ENCODE peak calls at places on chromosomes 7 and 10, in seven cellular contexts. D is heart right ventricle; X is mammary epithelial cell; J is CD8-positive, alpha-beta T cell; T is psoas muscle; L is MM.1S; V is fibroblast of lung. N is an unnamed sample.

GRCh38 chr10:100037758-100038315 is 28.1 kb upstream of the DNMBP start:
- DNase-seq in D (no peak), X (peak), J (no peak), T (no peak), L (no peak), V (no peak), N (no peak)

GRCh38 chr10:58335306-58336005 is 650 bp downstream of the UBE2D1 start:
- DNase-seq in D (peak), X (peak), J (peak), T (peak), L (peak), V (peak), N (peak)

GRCh38 chr10:97428572-97428981 is 2.6 kb downstream of the PGAM1 start:
- DNase-seq in D (no peak), X (peak), J (peak), T (no peak), L (no peak), V (peak), N (no peak)

GRCh38 chr7:136086712-136087111 is 109.6 kb upstream of the MTPN start:
- DNase-seq in D (peak), X (peak), J (no peak), T (no peak), L (peak), V (peak), N (peak)

GRCh38 chr10:2284071-2284470 is 546.7 kb upstream of the ADARB2 start:
- DNase-seq in D (no peak), X (peak), J (no peak), T (no peak), L (no peak), V (no peak), N (peak)

GRCh38 chr10:61157182-61157581 is 213.2 kb upstream of the RHOBTB1 start:
- DNase-seq in D (no peak), X (no peak), J (no peak), T (no peak), L (no peak), V (no peak), N (no peak)

GRCh38 chr10:103767756-103768155 is 87.6 kb downstream of the SH3PXD2A start:
- DNase-seq in D (no peak), X (no peak), J (no peak), T (no peak), L (no peak), V (no peak), N (no peak)

GRCh38 chr7:105279688-105280007 is 109.1 kb downstream of the SRPK2 start:
- DNase-seq in D (no peak), X (no peak), J (no peak), T (no peak), L (no peak), V (no peak), N (no peak)

GRCh38 chr10:74067373-74068370 is 69.8 kb downstream of the VCL start:
- DNase-seq in D (no peak), X (no peak), J (no peak), T (no peak), L (no peak), V (peak), N (no peak)

GRCh38 chr10:73983096-73984047 is 14.5 kb upstream of the VCL start:
- DNase-seq in D (no peak), X (no peak), J (no peak), T (no peak), L (no peak), V (no peak), N (no peak)

GRCh38 chr10:43340619-43341018 is 30.8 kb upstream of the FXYD4 start:
- DNase-seq in D (no peak), X (peak), J (no peak), T (no peak), L (no peak), V (peak), N (peak)

GRCh38 chr10:90930971-90931841 is 10.3 kb upstream of the ANKRD1 start:
- DNase-seq in D (peak), X (no peak), J (no peak), T (no peak), L (no peak), V (peak), N (no peak)

GRCh38 chr10:123038782-123039631 is 30.2 kb downstream of the ACADSB start:
- DNase-seq in D (no peak), X (no peak), J (no peak), T (no peak), L (no peak), V (no peak), N (no peak)

GRCh38 chr7:127516320-127516719 is 69.1 kb downstream of the GCC1 start:
- DNase-seq in D (no peak), X (no peak), J (no peak), T (no peak), L (no peak), V (no peak), N (no peak)

GRCh38 chr10:133473270-133473669 is 19.5 kb downstream of the SCART1 start:
- DNase-seq in D (no peak), X (no peak), J (no peak), T (no peak), L (no peak), V (no peak), N (no peak)

GRCh38 chr10:90319188-90319914 is 538.5 kb downstream of the HTR7 start:
- DNase-seq in D (no peak), X (peak), J (no peak), T (no peak), L (no peak), V (peak), N (peak)

GRCh38 chr10:101120884-101121660 is 10.0 kb upstream of the TLX1 start:
- DNase-seq in D (no peak), X (no peak), J (peak), T (peak), L (peak), V (no peak), N (no peak)

GRCh38 chr10:65891073-65891981 is 1034.5 kb upstream of the LRRTM3 start:
- DNase-seq in D (no peak), X (peak), J (no peak), T (no peak), L (peak), V (no peak), N (no peak)

GRCh38 chr10:84683550-84683949 is 355.2 kb downstream of the CCSER2 start:
- DNase-seq in D (no peak), X (peak), J (no peak), T (no peak), L (no peak), V (no peak), N (no peak)

GRCh38 chr7:90345548-90346319 is 782 bp upstream of the GTPBP10 start:
- DNase-seq in D (no peak), X (peak), J (no peak), T (no peak), L (peak), V (peak), N (peak)

GRCh38 chr7:140403878-140404564 is at the start of gene RAB19:
- DNase-seq in D (no peak), X (peak), J (peak), T (no peak), L (peak), V (no peak), N (peak)

DNA sequence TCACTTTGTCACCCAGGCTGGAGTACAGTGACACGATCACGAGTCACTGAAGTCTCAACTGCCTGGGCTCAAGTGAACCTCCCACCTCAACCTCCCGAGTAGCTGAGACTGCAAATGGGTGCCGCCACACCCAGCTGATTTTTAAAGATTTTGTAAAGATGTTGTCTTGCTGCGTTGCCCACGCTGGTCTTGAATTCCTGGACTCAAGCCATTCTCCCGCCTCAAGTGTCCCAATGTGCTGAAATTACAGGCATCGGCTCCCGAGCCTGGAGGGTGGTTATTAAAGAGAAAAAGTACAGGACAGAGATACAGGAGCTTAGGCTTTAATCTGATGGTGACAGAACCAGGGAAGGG is 55.1 kb downstream of the KCTD7 start:
- DNase-seq in D (no peak), X (no peak), J (no peak), T (no peak), L (no peak), V (peak), N (no peak)
- H3K27ac ChIP-seq in D (no peak), X (no peak), J (no peak), T (no peak), L (no peak), V (no peak), N (peak)

GRCh38 chr7:117384693-117385092 is 42.6 kb downstream of the ASZ1 start:
- DNase-seq in D (no peak), X (no peak), J (no peak), T (no peak), L (no peak), V (no peak), N (no peak)

GRCh38 chr7:117386125-117386709 is 41.1 kb downstream of the ASZ1 start:
- DNase-seq in D (no peak), X (no peak), J (no peak), T (no peak), L (no peak), V (peak), N (no peak)

GRCh38 chr7:117383826-117384225 is 43.5 kb downstream of the ASZ1 start:
- DNase-seq in D (no peak), X (no peak), J (no peak), T (no peak), L (no peak), V (no peak), N (no peak)

GRCh38 chr7:117385340-117386124 is 41.8 kb downstream of the ASZ1 start:
- DNase-seq in D (no peak), X (peak), J (no peak), T (no peak), L (peak), V (peak), N (no peak)

GRCh38 chr7:117381357-117381756 is 45.9 kb downstream of the ASZ1 start:
- DNase-seq in D (no peak), X (no peak), J (no peak), T (no peak), L (no peak), V (no peak), N (no peak)
- TF ChIP-seq CTCF in D (no peak), X (peak), J (no peak), T (no peak), L (peak), V (no peak), N (no peak)

GRCh38 chr10:92892706-92893054 is 44.4 kb downstream of the EXOC6 start:
- DNase-seq in D (no peak), X (no peak), J (no peak), T (no peak), L (no peak), V (no peak), N (no peak)
- H3K27ac ChIP-seq in D (no peak), X (no peak), J (no peak), T (no peak), L (no peak), V (no peak), N (no peak)

GRCh38 chr7:121563177-121563576 is 167.1 kb upstream of the FAM3C start:
- DNase-seq in D (no peak), X (no peak), J (no peak), T (no peak), L (no peak), V (no peak), N (no peak)
- TF ChIP-seq CTCF in D (no peak), X (peak), J (no peak), T (no peak), L (peak), V (peak), N (peak)

GRCh38 chr10:31148955-31149354 is 117.3 kb upstream of the ZNF438 start:
- DNase-seq in D (no peak), X (no peak), J (no peak), T (no peak), L (no peak), V (no peak), N (no peak)

GRCh38 chr10:31152421-31153133 is 120.9 kb upstream of the ZNF438 start:
- DNase-seq in D (peak), X (no peak), J (no peak), T (no peak), L (no peak), V (no peak), N (no peak)

GRCh38 chr10:31151301-31151700 is 119.6 kb upstream of the ZNF438 start:
- DNase-seq in D (no peak), X (no peak), J (no peak), T (no peak), L (peak), V (no peak), N (no peak)

GRCh38 chr10:31147220-31147608 is 115.5 kb upstream of the ZNF438 start:
- DNase-seq in D (no peak), X (peak), J (no peak), T (no peak), L (no peak), V (peak), N (peak)

GRCh38 chr10:31149835-31150512 is 118.3 kb upstream of the ZNF438 start:
- DNase-seq in D (no peak), X (no peak), J (no peak), T (no peak), L (no peak), V (no peak), N (no peak)
- H3K27ac ChIP-seq in D (peak), X (no peak), J (no peak), T (no peak), L (no peak), V (no peak), N (no peak)

GRCh38 chr7:95045236-95045923 is 138.0 kb downstream of the PPP1R9A start:
- DNase-seq in D (no peak), X (peak), J (no peak), T (no peak), L (peak), V (peak), N (no peak)
- TF ChIP-seq CTCF in D (peak), X (peak), J (no peak), T (peak), L (peak), V (no peak), N (no peak)

DNA sequence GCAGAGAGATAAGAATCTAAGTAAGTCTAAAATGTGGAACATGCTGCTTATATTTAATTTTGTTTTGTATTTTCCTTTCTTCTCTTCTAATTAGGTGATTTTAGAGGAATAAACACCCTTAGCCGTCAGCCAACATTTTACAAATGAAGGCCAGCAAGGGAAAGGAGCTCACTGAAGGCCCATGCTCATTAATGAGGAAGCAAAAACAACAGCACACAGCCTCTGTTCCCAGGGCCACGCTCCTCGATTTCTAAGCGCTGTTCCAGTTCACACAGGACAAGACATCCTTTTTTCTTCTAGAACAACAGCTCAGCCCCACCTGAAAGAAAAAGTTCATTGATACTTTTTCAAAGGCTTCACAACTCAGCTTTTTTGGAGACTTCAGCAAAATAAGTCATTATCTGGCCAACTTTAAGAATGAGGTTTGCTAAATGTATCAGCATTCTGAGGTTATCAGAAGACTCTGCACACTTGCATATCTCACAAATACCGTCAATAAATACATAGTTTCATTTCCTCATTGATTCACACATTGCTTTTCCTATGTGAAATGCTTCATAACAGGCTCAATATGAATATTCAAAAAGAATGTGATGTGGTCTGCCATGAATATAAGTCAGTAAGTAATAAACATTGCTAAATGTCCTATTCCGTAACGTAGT is 34.8 kb upstream of the SFMBT2 start:
- DNase-seq in D (no peak), X (no peak), J (no peak), T (no peak), L (no peak), V (no peak), N (no peak)
- H3K27ac ChIP-seq in D (no peak), X (no peak), J (no peak), T (no peak), L (no peak), V (no peak), N (no peak)

DNA sequence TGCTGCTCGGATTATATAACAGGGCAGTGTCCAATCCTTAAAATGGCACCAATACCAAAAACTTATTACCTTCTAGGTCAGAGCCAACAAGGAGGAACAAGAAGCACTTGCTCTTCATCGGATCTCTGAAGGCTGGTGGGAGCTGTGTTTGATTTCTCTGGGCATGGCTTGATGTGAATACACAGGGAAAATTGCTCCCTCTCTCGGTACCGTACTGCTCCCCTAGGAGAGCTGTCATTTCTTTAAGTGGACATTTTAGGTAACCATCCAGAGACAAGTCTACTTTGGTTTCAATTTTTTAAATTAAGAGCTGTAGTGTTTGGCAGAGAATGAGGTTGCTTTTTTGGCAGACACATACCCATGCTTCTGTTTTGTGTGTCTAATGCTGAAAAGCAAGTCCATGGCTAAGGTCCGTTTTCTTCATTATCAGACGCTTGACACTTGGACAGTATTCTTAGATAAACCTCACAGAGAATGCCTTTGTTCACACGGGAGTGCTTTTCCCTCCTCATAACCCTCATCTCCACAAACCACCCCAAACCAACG is 61.2 kb upstream of the TRIL start:
- DNase-seq in D (no peak), X (no peak), J (no peak), T (no peak), L (no peak), V (no peak), N (no peak)
- TF ChIP-seq CTCF in D (peak), X (no peak), J (no peak), T (peak), L (no peak), V (peak), N (no peak)

DNA sequence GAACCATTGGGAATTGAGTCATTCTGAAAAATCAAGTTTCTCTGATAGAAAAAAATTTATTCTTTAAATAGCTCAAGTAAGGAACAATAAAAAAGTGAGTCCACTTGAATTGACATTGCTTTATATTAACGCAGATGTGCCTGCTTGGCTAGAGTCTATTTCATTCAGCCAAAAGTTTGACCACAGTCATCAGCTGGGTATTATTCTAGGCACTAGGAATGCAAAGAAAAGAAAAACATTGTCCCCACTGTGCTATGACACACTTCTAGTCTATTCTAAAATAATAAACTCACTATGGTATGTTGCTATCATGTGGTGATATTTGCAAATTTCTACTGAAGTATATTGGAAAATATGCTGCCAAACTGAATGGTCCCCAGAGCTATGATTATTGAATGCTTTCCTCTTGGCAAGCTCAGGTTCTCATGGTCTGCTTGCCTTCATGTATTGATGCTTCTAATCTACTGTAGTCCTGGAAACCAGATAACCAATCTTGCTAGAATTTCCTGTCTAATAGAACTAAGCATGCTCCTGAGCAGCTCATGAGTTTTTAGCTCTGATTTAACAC is 8.3 kb downstream of the SFRP4 start:
- DNase-seq in D (no peak), X (no peak), J (no peak), T (no peak), L (no peak), V (peak), N (no peak)
- H3K27ac ChIP-seq in D (no peak), X (no peak), J (no peak), T (no peak), L (no peak), V (no peak), N (no peak)

DNA sequence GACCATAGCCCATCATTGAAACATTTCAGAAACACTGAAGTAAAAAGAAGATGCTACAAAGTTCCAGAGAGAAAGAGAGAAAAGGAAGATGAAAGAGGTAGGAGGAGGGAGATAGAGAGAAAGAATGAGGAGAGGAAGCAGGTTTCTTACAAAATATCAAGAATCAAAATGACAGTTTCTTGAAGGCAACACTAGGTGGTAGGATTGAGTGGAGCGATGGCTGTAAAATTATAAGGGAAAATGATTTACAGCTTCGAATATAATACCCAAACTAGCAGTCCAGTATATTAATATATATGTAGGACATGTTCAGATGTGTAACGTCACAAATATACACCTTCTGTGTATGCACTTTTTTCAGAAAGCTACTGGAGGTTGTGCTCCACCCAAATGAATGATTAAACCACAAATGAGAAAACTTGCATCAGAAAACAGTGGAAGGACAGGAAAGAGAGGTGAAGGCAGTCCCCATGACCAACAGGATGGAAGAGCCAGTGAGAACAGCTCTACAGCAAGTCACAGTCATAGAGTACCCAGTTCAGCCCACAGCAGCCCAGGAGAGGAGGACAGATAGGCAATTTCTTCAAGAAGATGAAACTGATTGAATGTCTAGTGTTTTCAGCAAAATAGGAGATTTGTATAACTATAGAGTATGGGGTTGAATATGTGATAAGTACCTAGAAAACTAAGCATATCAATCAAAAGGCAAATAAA is 151.5 kb upstream of the TARP start:
- DNase-seq in D (no peak), X (no peak), J (no peak), T (no peak), L (no peak), V (no peak), N (no peak)
- TF ChIP-seq CTCF in D (no peak), X (peak), J (no peak), T (no peak), L (peak), V (no peak), N (no peak)